ENCODE peak calls at places on chromosomes 7 and 10, in ten cellular contexts. One of them, this sample, is unnamed.

GRCh38 chr10:106355450-106355849 is 809.1 kb downstream of the SORCS1 start:
- DNase-seq in T-helper 9 cell: no peak
- DNase-seq in left ventricle myocardium inferior: no peak
- DNase-seq in AG10803: no peak
- DNase-seq in EH: peak
- DNase-seq in cardiac muscle cell: no peak
- DNase-seq in NCI-H460: peak
- DNase-seq in activated naive CD4-positive, alpha-beta T cell: no peak
- DNase-seq in hepatocyte: no peak
- DNase-seq in CD8-positive, alpha-beta memory T cell: no peak
- DNase-seq in this sample: no peak

GRCh38 chr7:19296617-19297016 is 151.4 kb upstream of the FERD3L start:
- DNase-seq in NCI-H460: no peak
- DNase-seq in cardiac muscle cell: no peak
- DNase-seq in CD8-positive, alpha-beta memory T cell: no peak
- DNase-seq in hepatocyte: no peak
- DNase-seq in left ventricle myocardium inferior: no peak
- DNase-seq in EH: no peak
- DNase-seq in T-helper 9 cell: no peak
- DNase-seq in activated naive CD4-positive, alpha-beta T cell: no peak
- DNase-seq in AG10803: no peak
- DNase-seq in this sample: no peak

GRCh38 chr7:132291446-132291845 is 284.8 kb downstream of the PLXNA4 start:
- DNase-seq in EH: no peak
- DNase-seq in AG10803: no peak
- DNase-seq in NCI-H460: no peak
- DNase-seq in CD8-positive, alpha-beta memory T cell: no peak
- DNase-seq in T-helper 9 cell: no peak
- DNase-seq in cardiac muscle cell: no peak
- DNase-seq in left ventricle myocardium inferior: no peak
- DNase-seq in hepatocyte: no peak
- DNase-seq in activated naive CD4-positive, alpha-beta T cell: no peak
- DNase-seq in this sample: no peak

GRCh38 chr10:96491303-96491702 is 22.4 kb downstream of the TLL2 start:
- DNase-seq in hepatocyte: no peak
- DNase-seq in T-helper 9 cell: no peak
- DNase-seq in left ventricle myocardium inferior: no peak
- DNase-seq in NCI-H460: peak
- DNase-seq in EH: no peak
- DNase-seq in CD8-positive, alpha-beta memory T cell: no peak
- DNase-seq in activated naive CD4-positive, alpha-beta T cell: no peak
- DNase-seq in AG10803: no peak
- DNase-seq in cardiac muscle cell: no peak
- DNase-seq in this sample: no peak

GRCh38 chr10:64376169-64376568 is 855.0 kb downstream of the REEP3 start:
- DNase-seq in activated naive CD4-positive, alpha-beta T cell: no peak
- DNase-seq in hepatocyte: peak
- DNase-seq in AG10803: no peak
- DNase-seq in left ventricle myocardium inferior: no peak
- DNase-seq in NCI-H460: no peak
- DNase-seq in cardiac muscle cell: peak
- DNase-seq in T-helper 9 cell: no peak
- DNase-seq in EH: no peak
- DNase-seq in CD8-positive, alpha-beta memory T cell: no peak
- DNase-seq in this sample: no peak

GRCh38 chr7:22589641-22590141 is 89.7 kb upstream of the STEAP1B start:
- DNase-seq in T-helper 9 cell: no peak
- DNase-seq in NCI-H460: peak
- DNase-seq in EH: peak
- DNase-seq in left ventricle myocardium inferior: peak
- DNase-seq in AG10803: peak
- DNase-seq in cardiac muscle cell: no peak
- DNase-seq in activated naive CD4-positive, alpha-beta T cell: no peak
- DNase-seq in CD8-positive, alpha-beta memory T cell: no peak
- DNase-seq in hepatocyte: no peak
- DNase-seq in this sample: no peak

GRCh38 chr10:34492081-34492480 is 323.0 kb downstream of the PARD3 start:
- DNase-seq in T-helper 9 cell: no peak
- DNase-seq in cardiac muscle cell: no peak
- DNase-seq in hepatocyte: no peak
- DNase-seq in NCI-H460: no peak
- DNase-seq in left ventricle myocardium inferior: no peak
- DNase-seq in CD8-positive, alpha-beta memory T cell: no peak
- DNase-seq in EH: no peak
- DNase-seq in activated naive CD4-positive, alpha-beta T cell: no peak
- DNase-seq in AG10803: no peak
- DNase-seq in this sample: no peak

GRCh38 chr10:77919713-77920108 is 6.8 kb downstream of the DLG5 start:
- DNase-seq in hepatocyte: peak
- DNase-seq in CD8-positive, alpha-beta memory T cell: no peak
- DNase-seq in cardiac muscle cell: no peak
- DNase-seq in activated naive CD4-positive, alpha-beta T cell: no peak
- DNase-seq in AG10803: peak
- DNase-seq in NCI-H460: no peak
- DNase-seq in T-helper 9 cell: no peak
- DNase-seq in left ventricle myocardium inferior: no peak
- DNase-seq in EH: peak
- DNase-seq in this sample: no peak

GRCh38 chr7:125892434-125892833 is 962.8 kb upstream of the POT1 start:
- DNase-seq in left ventricle myocardium inferior: no peak
- DNase-seq in CD8-positive, alpha-beta memory T cell: no peak
- DNase-seq in activated naive CD4-positive, alpha-beta T cell: no peak
- DNase-seq in AG10803: no peak
- DNase-seq in T-helper 9 cell: no peak
- DNase-seq in cardiac muscle cell: no peak
- DNase-seq in EH: no peak
- DNase-seq in NCI-H460: no peak
- DNase-seq in hepatocyte: no peak
- DNase-seq in this sample: no peak

GRCh38 chr10:65394898-65395297 is 1530.9 kb upstream of the LRRTM3 start:
- DNase-seq in CD8-positive, alpha-beta memory T cell: no peak
- DNase-seq in AG10803: no peak
- DNase-seq in EH: no peak
- DNase-seq in NCI-H460: peak
- DNase-seq in activated naive CD4-positive, alpha-beta T cell: no peak
- DNase-seq in left ventricle myocardium inferior: no peak
- DNase-seq in hepatocyte: no peak
- DNase-seq in cardiac muscle cell: no peak
- DNase-seq in T-helper 9 cell: no peak
- DNase-seq in this sample: no peak

GRCh38 chr10:35611750-35612149 is 6.6 kb downstream of the GJD4 start:
- DNase-seq in left ventricle myocardium inferior: no peak
- DNase-seq in hepatocyte: no peak
- DNase-seq in EH: no peak
- DNase-seq in NCI-H460: no peak
- DNase-seq in T-helper 9 cell: no peak
- DNase-seq in CD8-positive, alpha-beta memory T cell: no peak
- DNase-seq in AG10803: no peak
- DNase-seq in cardiac muscle cell: no peak
- DNase-seq in activated naive CD4-positive, alpha-beta T cell: no peak
- DNase-seq in this sample: no peak

GRCh38 chr10:30751678-30752331 is 122.3 kb upstream of the LYZL2 start:
- DNase-seq in T-helper 9 cell: peak
- DNase-seq in AG10803: peak
- DNase-seq in left ventricle myocardium inferior: peak
- DNase-seq in CD8-positive, alpha-beta memory T cell: peak
- DNase-seq in activated naive CD4-positive, alpha-beta T cell: no peak
- DNase-seq in EH: peak
- DNase-seq in cardiac muscle cell: peak
- DNase-seq in hepatocyte: peak
- DNase-seq in NCI-H460: peak
- DNase-seq in this sample: peak

GRCh38 chr7:158255156-158255555 is 332.5 kb downstream of the PTPRN2 start:
- DNase-seq in activated naive CD4-positive, alpha-beta T cell: no peak
- DNase-seq in T-helper 9 cell: no peak
- DNase-seq in AG10803: no peak
- DNase-seq in NCI-H460: no peak
- DNase-seq in CD8-positive, alpha-beta memory T cell: no peak
- DNase-seq in left ventricle myocardium inferior: no peak
- DNase-seq in hepatocyte: no peak
- DNase-seq in EH: no peak
- DNase-seq in cardiac muscle cell: no peak
- DNase-seq in this sample: no peak

GRCh38 chr7:121041516-121042148 is 53.1 kb downstream of the CPED1 start:
- DNase-seq in T-helper 9 cell: no peak
- DNase-seq in hepatocyte: no peak
- DNase-seq in NCI-H460: no peak
- DNase-seq in AG10803: no peak
- DNase-seq in CD8-positive, alpha-beta memory T cell: no peak
- DNase-seq in activated naive CD4-positive, alpha-beta T cell: no peak
- DNase-seq in left ventricle myocardium inferior: no peak
- DNase-seq in cardiac muscle cell: no peak
- DNase-seq in EH: peak
- DNase-seq in this sample: no peak

GRCh38 chr7:94510582-94511456 is 1.2 kb downstream of the CASD1 start:
- DNase-seq in EH: peak
- DNase-seq in NCI-H460: no peak
- DNase-seq in cardiac muscle cell: peak
- DNase-seq in hepatocyte: peak
- DNase-seq in activated naive CD4-positive, alpha-beta T cell: peak
- DNase-seq in left ventricle myocardium inferior: no peak
- DNase-seq in CD8-positive, alpha-beta memory T cell: peak
- DNase-seq in AG10803: peak
- DNase-seq in T-helper 9 cell: peak
- DNase-seq in this sample: peak

GRCh38 chr7:127366680-127367079 is 25.8 kb downstream of the ZNF800 start:
- DNase-seq in hepatocyte: no peak
- DNase-seq in CD8-positive, alpha-beta memory T cell: no peak
- DNase-seq in T-helper 9 cell: no peak
- DNase-seq in AG10803: no peak
- DNase-seq in left ventricle myocardium inferior: no peak
- DNase-seq in activated naive CD4-positive, alpha-beta T cell: no peak
- DNase-seq in NCI-H460: no peak
- DNase-seq in EH: no peak
- DNase-seq in cardiac muscle cell: no peak
- DNase-seq in this sample: no peak

GRCh38 chr10:44969854-44970253 is 8.8 kb downstream of the DEPP1 start:
- DNase-seq in T-helper 9 cell: no peak
- DNase-seq in cardiac muscle cell: no peak
- DNase-seq in activated naive CD4-positive, alpha-beta T cell: no peak
- DNase-seq in CD8-positive, alpha-beta memory T cell: no peak
- DNase-seq in EH: no peak
- DNase-seq in AG10803: no peak
- DNase-seq in hepatocyte: no peak
- DNase-seq in NCI-H460: no peak
- DNase-seq in left ventricle myocardium inferior: peak
- DNase-seq in this sample: no peak

GRCh38 chr7:116802784-116803183 is 59.6 kb upstream of the CAPZA2 start:
- DNase-seq in CD8-positive, alpha-beta memory T cell: no peak
- DNase-seq in activated naive CD4-positive, alpha-beta T cell: no peak
- DNase-seq in NCI-H460: peak
- DNase-seq in hepatocyte: peak
- DNase-seq in left ventricle myocardium inferior: no peak
- DNase-seq in AG10803: peak
- DNase-seq in T-helper 9 cell: no peak
- DNase-seq in EH: peak
- DNase-seq in cardiac muscle cell: peak
- DNase-seq in this sample: no peak